ENCODE peak calls at places on chromosomes 13 and 19, in nine cellular contexts. A is thyroid gland, R is amniotic stem cell, W is dermis microvascular lymphatic vessel endothelial cell, K is RPMI7951, L is mesothelial cell of epicardium, Z is tibial artery, C is endodermal cell, T is germinal center. P is an unnamed sample.

GRCh38 chr13:112764864-112765561 is 75.2 kb downstream of the ATP11A start:
- DNase-seq in A (peak), R (no peak), W (no peak), K (no peak), L (no peak), Z (no peak), C (no peak), T (no peak), P (no peak)

GRCh38 chr13:113547248-113547971 is 37.1 kb upstream of the TFDP1 start:
- DNase-seq in A (no peak), R (no peak), W (peak), K (no peak), L (peak), Z (no peak), C (peak), T (no peak), P (no peak)

GRCh38 chr13:112893570-112894422 is 75.2 kb upstream of the MCF2L start:
- DNase-seq in A (peak), R (no peak), W (peak), K (no peak), L (no peak), Z (no peak), C (peak), T (peak), P (no peak)

GRCh38 chr13:88068316-88068715 is 397.1 kb downstream of the SLITRK5 start:
- DNase-seq in A (no peak), R (no peak), W (no peak), K (no peak), L (no peak), Z (no peak), C (no peak), T (no peak), P (no peak)

GRCh38 chr13:44710576-44710975 is 134.4 kb upstream of the TSC22D1 start:
- DNase-seq in A (no peak), R (peak), W (peak), K (peak), L (no peak), Z (no peak), C (no peak), T (no peak), P (no peak)

GRCh38 chr19:29503140-29503758 is 22.5 kb upstream of the VSTM2B start:
- DNase-seq in A (no peak), R (no peak), W (no peak), K (peak), L (no peak), Z (no peak), C (no peak), T (no peak), P (no peak)

GRCh38 chr19:1027020-1027952 is 878 bp downstream of the CNN2 start:
- DNase-seq in A (peak), R (no peak), W (no peak), K (peak), L (no peak), Z (no peak), C (peak), T (peak), P (no peak)

GRCh38 chr13:76992548-76993001 is 694 bp downstream of the CLN5 start:
- DNase-seq in A (peak), R (peak), W (peak), K (peak), L (no peak), Z (peak), C (peak), T (no peak), P (peak)

GRCh38 chr13:72652681-72653080 is 74.7 kb downstream of the MZT1 start:
- DNase-seq in A (no peak), R (no peak), W (peak), K (peak), L (no peak), Z (no peak), C (no peak), T (no peak), P (no peak)

P was measured in breast epithelium.